ENCODE peak calls at places on chromosomes 12 and 14, in ten cellular contexts. I is cardiac muscle cell, A is nucleus accumbens, C is NCI-H446, Q is AG09309, M is C1 segment of cervical spinal cord, S is upper lobe of right lung, H is tibial artery, X is A172, D is astrocyte of the spinal cord. L is an unnamed sample.

GRCh38 chr12:95318071-95318545 is 100.5 kb downstream of the VEZT start:
- DNase-seq in I (peak), C (no peak), Q (no peak), X (peak), D (peak), H (no peak), S (no peak), A (no peak), M (no peak), L (no peak)

GRCh38 chr12:57146925-57147640 is at the start of gene LRP1-AS:
- DNase-seq in C (no peak), Q (no peak), I (no peak), D (no peak), A (no peak), H (no peak), X (no peak), M (no peak), S (no peak), L (no peak)

GRCh38 chr14:77133718-77134338 is 7.8 kb downstream of the ZDHHC22 start:
- DNase-seq in I (peak), S (peak), Q (no peak), C (no peak), D (peak), H (peak), X (peak), A (no peak), M (no peak), L (peak)

GRCh38 chr12:103334447-103334846 is 161.3 kb downstream of the C12orf42 start:
- DNase-seq in A (no peak), S (no peak), M (peak), I (no peak), C (no peak), H (no peak), X (no peak), D (no peak), Q (no peak), L (peak)

GRCh38 chr12:127811988-127812387 is 455.0 kb upstream of the TMEM132C start:
- DNase-seq in X (peak), S (no peak), M (no peak), H (no peak), Q (peak), D (peak), A (no peak), C (peak), I (peak), L (no peak)

GRCh38 chr12:57625261-57626032 is 7.6 kb downstream of the B4GALNT1 start:
- DNase-seq in H (no peak), D (no peak), C (no peak), Q (no peak), X (no peak), M (no peak), A (no peak), S (no peak), I (no peak), L (no peak)

GRCh38 chr12:14995583-14996425 is 23.0 kb downstream of the PDE6H start:
- DNase-seq in M (no peak), S (no peak), C (peak), I (peak), H (no peak), X (peak), Q (peak), A (no peak), D (peak), L (peak)

GRCh38 chr12:7450667-7451066 is 6.7 kb upstream of the CD163L1 start:
- DNase-seq in M (no peak), D (no peak), S (no peak), X (no peak), C (no peak), Q (no peak), A (no peak), H (no peak), I (no peak), L (no peak)

GRCh38 chr12:91094957-91095356 is 16.3 kb downstream of the LUM start:
- DNase-seq in I (no peak), D (no peak), M (no peak), C (no peak), S (no peak), H (no peak), Q (no peak), A (no peak), X (no peak), L (no peak)

GRCh38 chr12:124837958-124838803 is 25.5 kb downstream of the SCARB1 start:
- DNase-seq in D (peak), S (no peak), M (peak), H (peak), A (peak), X (peak), Q (peak), I (peak), C (peak), L (peak)

GRCh38 chr14:20934148-20934762 is 21.0 kb upstream of the RNASE2 start:
- DNase-seq in H (no peak), M (no peak), D (no peak), A (no peak), S (peak), Q (no peak), X (peak), C (no peak), I (peak), L (no peak)

GRCh38 chr12:46921754-46922113 is 95.9 kb upstream of the SLC38A4 start:
- DNase-seq in I (peak), D (no peak), H (no peak), S (no peak), C (no peak), M (no peak), X (no peak), Q (peak), A (no peak), L (no peak)

L was measured in COLO829.